ENCODE peak calls at places on chromosome 5, in four cellular contexts. P is HepG2, Q is K562, H is GM12878. B is an unnamed sample.

GRCh38 chr5:173413476-173413982 is 85.3 kb upstream of the STC2 start:
- DNase-seq in P (no peak), Q (no peak), H (no peak), B (no peak)

GRCh38 chr5:135655326-135655725 is 76.5 kb upstream of the CXCL14 start:
- DNase-seq in P (no peak), Q (no peak), H (no peak), B (no peak)

GRCh38 chr5:87369431-87369830 is 43.3 kb downstream of the CCNH start:
- DNase-seq in P (no peak), Q (no peak), H (no peak), B (no peak)

GRCh38 chr5:105840800-105841199 is 1829.9 kb downstream of the EFNA5 start:
- DNase-seq in P (no peak), Q (no peak), H (no peak), B (no peak)

GRCh38 chr5:126656397-126657007 is 55.8 kb downstream of the PHAX start:
- DNase-seq in P (peak), Q (peak), H (no peak), B (no peak)

GRCh38 chr5:103327451-103327850 is 68.9 kb downstream of the MACIR start:
- DNase-seq in P (no peak), Q (no peak), H (no peak), B (no peak)

GRCh38 chr5:164376840-164377239 is 871.4 kb downstream of the MAT2B start:
- DNase-seq in P (no peak), Q (no peak), H (no peak), B (no peak)

GRCh38 chr5:137563646-137564474 is 64.7 kb upstream of the SPOCK1 start:
- DNase-seq in P (no peak), Q (no peak), H (no peak), B (no peak)

GRCh38 chr5:107968465-107968864 is 297.7 kb upstream of the EFNA5 start:
- DNase-seq in P (no peak), Q (no peak), H (no peak), B (no peak)

DNA sequence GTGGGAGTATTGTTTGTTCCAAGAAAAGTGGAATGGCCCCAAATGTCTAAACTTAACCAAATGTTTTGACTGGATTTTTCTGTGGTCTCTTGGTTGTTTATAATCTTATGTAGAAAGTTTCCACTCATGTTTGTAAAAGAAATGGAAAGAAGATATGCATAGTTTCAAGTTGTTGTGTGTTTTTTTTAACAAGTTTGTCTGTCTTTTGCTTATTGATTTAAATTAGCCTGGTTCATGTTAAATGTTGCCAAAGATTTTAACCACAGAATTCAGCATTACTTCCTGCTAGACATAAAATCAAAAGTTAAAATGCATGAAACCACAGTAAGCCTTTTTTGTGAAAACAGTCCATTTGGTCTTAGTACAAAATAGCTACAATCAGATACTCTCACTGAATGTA is 14.0 kb downstream of the PPWD1 start:
- DNase-seq in P (no peak), Q (no peak), H (no peak), B (no peak)
- TF ChIP-seq CBFB in P (no peak), Q (no peak), H (no peak), B (no peak)

DNA sequence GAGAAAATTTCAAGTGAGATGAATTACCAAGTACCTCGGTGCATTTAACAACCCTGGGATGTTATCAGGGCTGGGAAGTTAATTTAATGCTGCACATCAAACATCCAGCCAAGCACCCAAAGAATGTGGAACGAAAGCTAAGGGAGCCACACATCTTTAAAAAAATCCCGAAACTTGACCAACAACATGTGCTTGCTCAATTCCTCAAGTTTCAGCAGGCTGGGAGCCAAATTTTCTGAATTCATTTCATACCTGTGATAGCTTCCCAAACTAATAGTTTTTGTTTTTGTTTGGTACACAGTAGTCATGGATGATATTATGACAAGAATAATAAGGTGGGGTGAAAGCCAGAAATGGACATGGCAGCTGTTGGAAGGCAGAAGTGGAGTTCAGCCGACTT is 337.0 kb downstream of the ARHGEF28 start:
- DNase-seq in P (no peak), Q (no peak), H (no peak), B (no peak)
- TF ChIP-seq ETV6 in P (no peak), Q (no peak), H (no peak), B (no peak)

GRCh38 chr5:141814064-141814982 is 63.9 kb downstream of the PCDH1 start:
- DNase-seq in P (peak), Q (peak), H (no peak), B (peak)

GRCh38 chr5:141815796-141816180 is 62.4 kb downstream of the PCDH1 start:
- DNase-seq in P (no peak), Q (no peak), H (no peak), B (no peak)

GRCh38 chr5:141817631-141818030 is 60.6 kb downstream of the PCDH1 start:
- DNase-seq in P (no peak), Q (no peak), H (no peak), B (no peak)

GRCh38 chr5:141815051-141815795 is 63.0 kb downstream of the PCDH1 start:
- DNase-seq in P (no peak), Q (no peak), H (no peak), B (no peak)

DNA sequence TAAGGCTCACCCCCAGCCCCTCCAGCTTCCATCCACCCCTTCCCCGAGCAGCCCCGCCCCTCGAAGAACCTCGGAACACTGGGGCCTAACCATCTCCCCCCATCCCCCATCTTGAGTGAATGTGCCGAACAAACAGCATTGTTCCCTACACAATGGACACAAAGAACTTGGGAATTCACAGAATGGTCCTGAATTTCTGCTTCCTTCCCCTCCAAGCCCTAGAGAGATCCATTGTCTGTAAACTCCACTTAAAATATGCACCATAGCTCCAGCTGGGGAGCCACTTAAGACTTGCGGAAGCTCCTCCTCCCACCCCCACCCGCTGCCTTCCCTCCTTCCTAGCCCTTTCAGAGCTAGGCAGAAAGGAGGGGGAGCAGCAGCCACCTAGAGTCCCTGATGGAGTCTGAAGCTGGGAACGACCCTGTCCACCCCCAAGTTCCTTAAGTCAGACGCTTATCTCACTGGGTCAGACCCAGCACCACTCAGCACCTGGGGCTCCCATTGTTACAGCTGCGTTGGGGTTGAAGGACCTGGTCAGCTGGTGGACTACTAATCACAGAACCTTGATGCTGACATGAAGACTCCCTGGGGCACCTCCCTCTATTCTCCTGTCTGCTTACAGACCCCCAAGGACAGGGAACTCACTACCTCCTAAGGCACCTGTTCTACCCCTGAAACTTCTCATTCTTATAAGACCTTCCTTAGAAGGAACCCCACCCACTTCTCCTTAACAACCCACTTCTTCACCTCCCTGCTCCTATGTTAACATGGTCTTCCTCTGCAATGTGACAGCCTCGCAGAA is 61.4 kb downstream of the PCDH1 start:
- DNase-seq in P (no peak), Q (peak), H (no peak), B (peak)
- TF ChIP-seq CBFB in P (no peak), Q (no peak), H (no peak), B (no peak)

DNA sequence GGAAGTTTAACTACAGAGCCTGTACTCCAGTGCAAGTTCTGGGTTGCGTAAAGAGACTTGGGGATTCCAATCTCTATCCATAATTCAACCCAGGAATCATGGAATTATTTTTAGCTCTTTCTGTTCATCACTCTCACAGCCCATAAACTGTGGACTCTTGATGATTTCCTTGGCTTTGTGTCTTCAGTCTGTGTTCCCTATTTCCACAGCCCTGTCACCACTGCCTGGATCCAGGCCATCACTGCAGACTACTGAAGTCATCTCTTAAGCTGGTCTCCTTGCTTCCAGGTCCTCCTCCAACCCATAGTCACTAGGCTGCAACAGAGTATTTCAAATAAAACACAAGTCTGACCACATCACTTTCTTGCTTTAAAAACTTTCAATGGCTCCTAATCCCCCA is 211.7 kb downstream of the PLK2 start:
- DNase-seq in P (no peak), Q (no peak), H (no peak), B (no peak)
- TF ChIP-seq ETV6 in P (no peak), Q (no peak), H (no peak), B (no peak)

GRCh38 chr5:176716320-176716719 is 69.0 kb downstream of the TSPAN17 start:
- DNase-seq in P (no peak), Q (no peak), H (no peak), B (no peak)
- TF ChIP-seq CBFB in P (no peak), Q (no peak), H (no peak), B (no peak)

DNA sequence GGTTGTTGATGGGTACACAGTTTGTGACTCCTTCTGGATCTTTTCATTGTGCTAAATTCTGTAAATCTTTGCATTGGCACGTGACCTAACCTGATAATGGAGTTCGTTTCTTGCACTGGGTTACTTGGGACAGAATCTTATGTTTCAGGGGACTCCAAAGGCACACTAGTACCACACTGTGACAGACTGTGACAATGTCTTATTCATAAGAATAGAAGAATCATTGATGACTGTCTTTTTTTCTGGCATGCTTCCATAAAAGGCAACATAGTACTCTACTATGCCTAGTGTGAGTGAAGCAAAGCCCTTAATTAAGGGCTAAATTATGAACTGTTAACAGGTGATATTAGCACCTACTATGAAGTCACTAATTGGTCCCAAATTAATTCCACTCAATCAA is 35.4 kb upstream of the RICTOR start:
- DNase-seq in P (no peak), Q (no peak), H (no peak), B (no peak)
- TF ChIP-seq ETV6 in P (no peak), Q (no peak), H (no peak), B (no peak)

GRCh38 chr5:176732736-176733585 is 77.4 kb upstream of the UNC5A start:
- DNase-seq in P (no peak), Q (no peak), H (no peak), B (peak)

GRCh38 chr5:176730815-176731475 is 79.4 kb upstream of the UNC5A start:
- DNase-seq in P (no peak), Q (no peak), H (peak), B (no peak)

GRCh38 chr5:176731506-176732192 is 78.7 kb upstream of the UNC5A start:
- DNase-seq in P (no peak), Q (no peak), H (no peak), B (peak)

GRCh38 chr5:176733586-176734262 is 76.6 kb upstream of the UNC5A start:
- DNase-seq in P (no peak), Q (no peak), H (no peak), B (no peak)

GRCh38 chr5:176732306-176732705 is 78.1 kb upstream of the UNC5A start:
- DNase-seq in P (no peak), Q (no peak), H (no peak), B (peak)
- TF ChIP-seq CBFB in P (no peak), Q (no peak), H (no peak), B (no peak)

GRCh38 chr5:131386779-131387178 is 122.9 kb downstream of the CDC42SE2 start:
- DNase-seq in P (peak), Q (no peak), H (no peak), B (no peak)
- TF ChIP-seq ETV6 in P (no peak), Q (no peak), H (no peak), B (no peak)

B was measured in WTC11.